ENCODE peak calls at places on chromosomes 5 and 9, in eight cellular contexts. One of them, this sample, is unnamed.

GRCh38 chr5:100722657-100723056 is 180.4 kb downstream of the ST8SIA4 start:
- DNase-seq in NCI-H1417: peak
- DNase-seq in ureter: no peak
- DNase-seq in activated T-cell treated with anti-CD3 and anti-CD28 coated beads, Interleukin-2, amount 50 U/mL, for 1 hour: no peak
- DNase-seq in sciatic nerve: no peak
- DNase-seq in HT-29: no peak
- DNase-seq in sigmoid colon: no peak
- DNase-seq in H7: no peak
- DNase-seq in this sample: no peak

GRCh38 chr5:115431116-115431515 is 113.5 kb downstream of the FEM1C start:
- DNase-seq in NCI-H1417: peak
- DNase-seq in ureter: no peak
- DNase-seq in activated T-cell treated with anti-CD3 and anti-CD28 coated beads, Interleukin-2, amount 50 U/mL, for 1 hour: no peak
- DNase-seq in sciatic nerve: no peak
- DNase-seq in HT-29: no peak
- DNase-seq in sigmoid colon: no peak
- DNase-seq in H7: no peak
- DNase-seq in this sample: no peak

GRCh38 chr5:145925803-145926202 is 10.6 kb upstream of the SH3RF2 start:
- DNase-seq in NCI-H1417: no peak
- DNase-seq in ureter: no peak
- DNase-seq in activated T-cell treated with anti-CD3 and anti-CD28 coated beads, Interleukin-2, amount 50 U/mL, for 1 hour: no peak
- DNase-seq in sciatic nerve: no peak
- DNase-seq in HT-29: no peak
- DNase-seq in sigmoid colon: no peak
- DNase-seq in H7: no peak
- DNase-seq in this sample: no peak

GRCh38 chr5:27450607-27451006 is 412.2 kb upstream of the CDH9 start:
- DNase-seq in NCI-H1417: no peak
- DNase-seq in ureter: no peak
- DNase-seq in activated T-cell treated with anti-CD3 and anti-CD28 coated beads, Interleukin-2, amount 50 U/mL, for 1 hour: no peak
- DNase-seq in sciatic nerve: no peak
- DNase-seq in HT-29: peak
- DNase-seq in sigmoid colon: no peak
- DNase-seq in H7: no peak
- DNase-seq in this sample: no peak

GRCh38 chr9:134214766-134215394 is 50.5 kb upstream of the RNU6ATAC start:
- DNase-seq in NCI-H1417: no peak
- DNase-seq in ureter: no peak
- DNase-seq in activated T-cell treated with anti-CD3 and anti-CD28 coated beads, Interleukin-2, amount 50 U/mL, for 1 hour: no peak
- DNase-seq in sciatic nerve: peak
- DNase-seq in HT-29: no peak
- DNase-seq in sigmoid colon: peak
- DNase-seq in H7: no peak
- DNase-seq in this sample: no peak

GRCh38 chr9:107471562-107471961 is 18.0 kb downstream of the KLF4 start:
- DNase-seq in NCI-H1417: no peak
- DNase-seq in ureter: no peak
- DNase-seq in activated T-cell treated with anti-CD3 and anti-CD28 coated beads, Interleukin-2, amount 50 U/mL, for 1 hour: no peak
- DNase-seq in sciatic nerve: no peak
- DNase-seq in HT-29: no peak
- DNase-seq in sigmoid colon: no peak
- DNase-seq in H7: no peak
- DNase-seq in this sample: no peak

GRCh38 chr5:38376404-38376803 is 118.0 kb downstream of the EGFLAM start:
- DNase-seq in NCI-H1417: no peak
- DNase-seq in ureter: no peak
- DNase-seq in activated T-cell treated with anti-CD3 and anti-CD28 coated beads, Interleukin-2, amount 50 U/mL, for 1 hour: no peak
- DNase-seq in sciatic nerve: no peak
- DNase-seq in HT-29: no peak
- DNase-seq in sigmoid colon: no peak
- DNase-seq in H7: no peak
- DNase-seq in this sample: no peak

GRCh38 chr5:179225387-179225786 is 119.9 kb downstream of the ADAMTS2 start:
- DNase-seq in NCI-H1417: no peak
- DNase-seq in ureter: no peak
- DNase-seq in activated T-cell treated with anti-CD3 and anti-CD28 coated beads, Interleukin-2, amount 50 U/mL, for 1 hour: no peak
- DNase-seq in sciatic nerve: peak
- DNase-seq in HT-29: no peak
- DNase-seq in sigmoid colon: peak
- DNase-seq in H7: no peak
- DNase-seq in this sample: peak

GRCh38 chr9:2373648-2374047 is 247.9 kb upstream of the VLDLR start:
- DNase-seq in NCI-H1417: no peak
- DNase-seq in ureter: no peak
- DNase-seq in activated T-cell treated with anti-CD3 and anti-CD28 coated beads, Interleukin-2, amount 50 U/mL, for 1 hour: no peak
- DNase-seq in sciatic nerve: no peak
- DNase-seq in HT-29: no peak
- DNase-seq in sigmoid colon: no peak
- DNase-seq in H7: no peak
- DNase-seq in this sample: no peak

GRCh38 chr9:110767559-110768063 is 99.0 kb downstream of the MUSK start:
- DNase-seq in NCI-H1417: no peak
- DNase-seq in ureter: no peak
- DNase-seq in activated T-cell treated with anti-CD3 and anti-CD28 coated beads, Interleukin-2, amount 50 U/mL, for 1 hour: no peak
- DNase-seq in sciatic nerve: peak
- DNase-seq in HT-29: no peak
- DNase-seq in sigmoid colon: peak
- DNase-seq in H7: no peak
- DNase-seq in this sample: no peak

GRCh38 chr5:52673495-52673894 is 114.2 kb upstream of the ITGA1 start:
- DNase-seq in NCI-H1417: peak
- DNase-seq in ureter: no peak
- DNase-seq in activated T-cell treated with anti-CD3 and anti-CD28 coated beads, Interleukin-2, amount 50 U/mL, for 1 hour: no peak
- DNase-seq in sciatic nerve: no peak
- DNase-seq in HT-29: no peak
- DNase-seq in sigmoid colon: no peak
- DNase-seq in H7: no peak
- DNase-seq in this sample: no peak

GRCh38 chr9:93681316-93682154 is 105.2 kb downstream of the PHF2 start:
- DNase-seq in NCI-H1417: peak
- DNase-seq in ureter: peak
- DNase-seq in activated T-cell treated with anti-CD3 and anti-CD28 coated beads, Interleukin-2, amount 50 U/mL, for 1 hour: peak
- DNase-seq in sciatic nerve: peak
- DNase-seq in HT-29: no peak
- DNase-seq in sigmoid colon: peak
- DNase-seq in H7: no peak
- DNase-seq in this sample: peak

GRCh38 chr5:52623291-52623690 is 164.4 kb upstream of the ITGA1 start:
- DNase-seq in NCI-H1417: no peak
- DNase-seq in ureter: no peak
- DNase-seq in activated T-cell treated with anti-CD3 and anti-CD28 coated beads, Interleukin-2, amount 50 U/mL, for 1 hour: no peak
- DNase-seq in sciatic nerve: no peak
- DNase-seq in HT-29: no peak
- DNase-seq in sigmoid colon: no peak
- DNase-seq in H7: no peak
- DNase-seq in this sample: no peak

GRCh38 chr5:180154821-180155220 is 54.2 kb downstream of the RASGEF1C start:
- DNase-seq in NCI-H1417: no peak
- DNase-seq in ureter: no peak
- DNase-seq in activated T-cell treated with anti-CD3 and anti-CD28 coated beads, Interleukin-2, amount 50 U/mL, for 1 hour: no peak
- DNase-seq in sciatic nerve: peak
- DNase-seq in HT-29: no peak
- DNase-seq in sigmoid colon: peak
- DNase-seq in H7: no peak
- DNase-seq in this sample: no peak

GRCh38 chr5:5271606-5272321 is 131.6 kb downstream of the ADAMTS16 start:
- DNase-seq in NCI-H1417: peak
- DNase-seq in ureter: no peak
- DNase-seq in activated T-cell treated with anti-CD3 and anti-CD28 coated beads, Interleukin-2, amount 50 U/mL, for 1 hour: no peak
- DNase-seq in sciatic nerve: no peak
- DNase-seq in HT-29: peak
- DNase-seq in sigmoid colon: no peak
- DNase-seq in H7: no peak
- DNase-seq in this sample: no peak

GRCh38 chr5:133421394-133421793 is 190.9 kb downstream of the FSTL4 start:
- DNase-seq in NCI-H1417: peak
- DNase-seq in ureter: no peak
- DNase-seq in activated T-cell treated with anti-CD3 and anti-CD28 coated beads, Interleukin-2, amount 50 U/mL, for 1 hour: no peak
- DNase-seq in sciatic nerve: no peak
- DNase-seq in HT-29: peak
- DNase-seq in sigmoid colon: no peak
- DNase-seq in H7: peak
- DNase-seq in this sample: no peak